ENCODE peak calls at places on chromosomes 11 and 22, in ten cellular contexts. H, Z, U, P, K, V, X, E, Y and I are unnamed samples.

GRCh38 chr22:29702025-29702930 is 17.5 kb upstream of the CABP7 start:
- DNase-seq in E (no peak), P (no peak), Z (no peak), K (peak; percentile 11), U (no peak), H (no peak), X (peak; percentile 51), V (peak; percentile 69), Y (no peak), I (no peak)

GRCh38 chr11:3920148-3920852 is 64.8 kb downstream of the STIM1 start:
- DNase-seq in Z (no peak), X (peak; percentile 71), H (no peak), V (peak; percentile 41), E (peak; percentile 74), U (no peak), P (peak; percentile 43), K (peak; percentile 67), Y (peak; percentile 46), I (no peak)

GRCh38 chr11:111413849-111414248 is 34.8 kb upstream of the POU2AF1 start:
- DNase-seq in X (no peak), E (no peak), Y (no peak), P (no peak), K (no peak), V (no peak), Z (no peak), U (no peak), H (no peak), I (no peak)

GRCh38 chr22:46537946-46538815 is 761 bp upstream of the CELSR1 start:
- DNase-seq in Z (no peak), E (no peak), Y (no peak), K (peak; percentile 27), U (no peak), V (peak; percentile 65), H (peak; percentile 86), X (peak; percentile 37), P (no peak), I (no peak)

GRCh38 chr11:111476961-111477360 is 35.2 kb downstream of the BTG4 start:
- DNase-seq in E (no peak), P (no peak), X (no peak), Y (no peak), V (no peak), Z (no peak), K (no peak), H (no peak), U (no peak), I (no peak)

GRCh38 chr11:99370557-99371200 is 349.9 kb downstream of the CNTN5 start:
- DNase-seq in P (no peak), X (peak; percentile 75), E (no peak), Y (no peak), H (peak; percentile 83), U (peak; percentile 41), Z (no peak), V (no peak), K (peak; percentile 72), I (no peak)

GRCh38 chr11:86011175-86011574 is 57.7 kb downstream of the PICALM start:
- DNase-seq in V (no peak), P (no peak), X (no peak), H (no peak), U (no peak), K (no peak), Y (no peak), E (no peak), Z (no peak), I (no peak)

GRCh38 chr22:37187552-37187890 is 526 bp downstream of the C1QTNF6 start:
- DNase-seq in K (peak; percentile 37), Y (no peak), X (peak; percentile 58), P (no peak), Z (no peak), E (no peak), U (no peak), H (no peak), V (peak; percentile 45), I (no peak)

GRCh38 chr22:31952459-31952858 is 8.1 kb downstream of the YWHAH start:
- DNase-seq in Y (no peak), P (no peak), X (peak; percentile 72), E (no peak), U (no peak), K (peak; percentile 93), H (no peak), Z (no peak), V (peak; percentile 74), I (peak; percentile 48)

GRCh38 chr22:35726933-35727332 is 9.3 kb downstream of the APOL5 start:
- DNase-seq in U (no peak), V (no peak), K (no peak), E (no peak), Y (no peak), H (no peak), P (no peak), Z (no peak), X (no peak), I (no peak)

DNA sequence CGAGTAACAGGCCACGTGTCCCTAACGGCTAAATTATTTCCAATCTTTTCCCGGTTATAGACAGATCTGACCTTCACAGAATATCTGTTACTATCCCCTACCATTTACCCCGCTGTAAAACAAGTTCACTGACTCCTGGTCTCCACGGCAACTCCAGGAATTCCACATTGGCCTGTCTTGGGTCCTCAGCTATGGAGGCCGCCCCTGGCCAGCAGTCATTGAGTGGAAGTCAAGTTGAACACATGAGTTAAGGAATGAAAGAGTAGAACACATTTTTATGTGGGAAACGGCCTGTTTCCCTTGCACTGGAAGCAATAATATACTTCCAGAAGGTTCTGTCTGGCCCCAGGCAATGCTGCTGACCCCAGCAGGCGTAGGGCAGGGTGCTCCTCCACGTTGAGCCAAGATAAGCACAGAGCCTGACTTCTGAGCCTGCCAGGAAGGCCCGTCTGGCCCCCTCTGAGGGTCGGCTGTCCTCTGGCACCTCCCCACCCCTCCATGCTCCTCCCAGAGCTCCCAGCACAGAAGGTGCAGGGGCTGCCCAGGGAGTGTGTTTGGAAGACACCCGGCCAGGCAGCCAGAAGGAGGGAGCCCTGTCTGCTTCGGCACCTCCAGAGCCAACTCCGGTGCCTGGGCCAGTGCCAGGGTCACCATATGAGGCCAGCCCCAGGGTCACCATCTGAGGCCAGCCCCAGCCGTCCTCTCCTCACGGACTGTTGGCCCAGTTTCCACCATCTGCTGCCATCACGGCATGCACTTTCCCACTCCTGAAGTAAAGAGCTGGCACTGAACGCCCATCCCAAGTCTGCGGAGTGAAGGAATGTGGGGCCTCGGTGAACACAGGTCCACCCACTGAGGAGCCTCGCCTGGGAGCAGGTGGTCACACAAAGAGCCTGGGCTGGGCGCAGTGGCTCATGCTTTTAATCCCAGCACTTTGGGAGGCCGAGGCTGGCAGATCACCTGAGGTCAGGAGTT is 813.2 kb downstream of the BRD1 start:
- DNase-seq in P (no peak), H (peak; percentile 67), U (peak; percentile 43), X (no peak), V (no peak), E (no peak), Z (no peak), K (no peak), Y (no peak), I (no peak)
- H3K27ac ChIP-seq in P (no peak overlapping the region), H (no peak overlapping the region), U (peak overlapping the region; percentile 31), X (no peak overlapping the region), V (no peak overlapping the region), E (no peak overlapping the region), Z (no peak overlapping the region), K (no peak overlapping the region), Y (no peak overlapping the region), I (no peak overlapping the region)

DNA sequence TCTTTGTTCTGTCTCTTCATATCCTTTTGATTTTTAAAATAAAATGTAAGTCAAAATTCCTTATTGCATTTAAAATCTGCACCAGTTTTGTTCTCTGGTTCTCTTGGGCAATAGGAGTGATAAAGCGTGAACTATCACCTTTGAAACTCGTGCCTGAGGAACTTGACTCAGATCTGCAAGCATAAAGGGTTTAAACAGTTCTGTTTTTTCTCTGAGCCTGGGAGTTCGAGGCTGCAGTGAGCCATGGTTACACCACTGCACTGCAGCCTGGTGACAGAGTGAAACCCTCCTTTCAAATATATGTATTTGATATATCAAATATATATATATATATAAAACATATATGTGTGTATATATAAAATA is 38.9 kb upstream of the CLMP start:
- DNase-seq in V (no peak), P (no peak), U (no peak), Y (no peak), X (no peak), K (no peak), E (no peak), Z (no peak), H (no peak), I (no peak)
- H3K27ac ChIP-seq in V (no peak overlapping the region), P (no peak overlapping the region), U (no peak overlapping the region), Y (no peak overlapping the region), X (no peak overlapping the region), K (no peak overlapping the region), E (no peak overlapping the region), Z (no peak overlapping the region), H (no peak overlapping the region), I (no peak overlapping the region)

DNA sequence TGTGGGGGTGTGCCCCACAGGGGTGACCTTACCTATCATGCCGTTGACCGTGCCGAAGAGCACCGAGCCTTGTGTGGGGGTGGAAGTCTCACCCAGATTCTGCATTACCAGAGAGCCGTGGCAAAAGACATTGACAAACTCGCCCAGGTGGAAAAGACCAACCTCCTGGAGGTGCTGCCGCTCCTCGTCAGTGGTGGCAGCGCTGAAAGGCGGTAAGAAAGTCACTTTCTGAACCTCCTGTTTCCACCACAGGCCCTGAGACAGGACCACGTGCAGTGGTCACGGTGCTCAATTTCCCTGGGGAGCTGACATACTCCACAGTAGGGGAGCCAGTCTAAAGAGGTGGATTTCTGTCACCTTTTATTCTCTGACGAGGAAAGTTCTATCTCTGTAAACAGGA is 7.4 kb upstream of the VWCE start:
- DNase-seq in E (no peak), P (no peak), Y (no peak), K (no peak), V (no peak), Z (no peak), X (no peak), U (no peak), H (no peak), I (no peak)
- H3K27ac ChIP-seq in E (no peak overlapping the region), P (no peak overlapping the region), Y (no peak overlapping the region), K (no peak overlapping the region), V (no peak overlapping the region), Z (no peak overlapping the region), X (no peak overlapping the region), U (no peak overlapping the region), H (no peak overlapping the region), I (no peak overlapping the region)

GRCh38 chr11:62020661-62021060 is 53.2 kb upstream of the FTH1 start:
- DNase-seq in K (no peak), X (peak; percentile 68), H (no peak), V (no peak), U (no peak), P (no peak), E (no peak), Y (no peak), Z (no peak), I (no peak)

GRCh38 chr11:62026739-62027138 is 59.3 kb upstream of the FTH1 start:
- DNase-seq in V (no peak), Z (no peak), Y (no peak), X (no peak), K (no peak), P (no peak), U (no peak), H (no peak), E (no peak), I (no peak)

GRCh38 chr11:62025429-62026105 is 58.1 kb upstream of the FTH1 start:
- DNase-seq in Y (peak; percentile 93), P (peak; percentile 86), V (peak; percentile 100), X (peak; percentile 92), H (peak; percentile 77), K (peak; percentile 91), U (peak; percentile 57), Z (peak; percentile 24), E (peak; percentile 63), I (peak; percentile 96)

GRCh38 chr11:62030071-62030684 is 62.7 kb upstream of the FTH1 start:
- DNase-seq in X (no peak), K (no peak), Z (no peak), V (no peak), H (no peak), U (no peak), Y (no peak), E (no peak), P (no peak), I (no peak)

GRCh38 chr11:62024975-62025374 is 57.5 kb upstream of the FTH1 start:
- DNase-seq in H (no peak), P (no peak), X (no peak), K (no peak), U (no peak), Z (no peak), V (no peak), Y (no peak), E (no peak), I (no peak)
- H3K27ac ChIP-seq in H (no peak overlapping the region), P (peak overlapping the region; percentile 95), X (peak overlapping the region; percentile 80), K (no peak overlapping the region), U (peak overlapping the region; percentile 43), Z (no peak overlapping the region), V (peak overlapping the region; percentile 89), Y (peak overlapping the region; percentile 78), E (peak overlapping the region; percentile 43), I (peak overlapping the region; percentile 61)